ENCODE peak calls at places on chromosomes 4 and X, in seven cellular contexts. Q, F, C, P, J, M and E are unnamed samples.

GRCh38 chr4:71545168-71545567 is 206.3 kb downstream of the SLC4A4 start:
- DNase-seq in Q (peak; percentile 48), F (no peak), C (peak; percentile 93), P (no peak), J (no peak), M (peak; percentile 33), E (no peak)

GRCh38 chr4:129037093-129037492 is 56.2 kb downstream of the SCLT1 start:
- DNase-seq in Q (no peak), F (no peak), C (no peak), P (no peak), J (no peak), M (no peak), E (no peak)

GRCh38 chrX:35339796-35340195 is 397.2 kb downstream of the FAM47B start:
- DNase-seq in Q (no peak), F (no peak), C (peak; percentile 6), P (no peak), J (no peak), M (no peak), E (no peak)

GRCh38 chr4:108849611-108850406 is 87.0 kb upstream of the ETNPPL start:
- DNase-seq in Q (peak; percentile 80), F (no peak), C (peak; percentile 44), P (no peak), J (peak; percentile 59), M (no peak), E (peak; percentile 88)

GRCh38 chrX:155231163-155231562 is 14.9 kb downstream of the VBP1 start:
- DNase-seq in Q (no peak), F (no peak), C (no peak), P (no peak), J (no peak), M (no peak), E (no peak)

GRCh38 chr4:2412534-2412884 is 5.9 kb downstream of the ZFYVE28 start:
- DNase-seq in Q (no peak), F (no peak), C (no peak), P (peak; percentile 37), J (no peak), M (no peak), E (peak; percentile 20)

GRCh38 chr4:76058888-76059426 is 15.6 kb upstream of the ART3 start:
- DNase-seq in Q (no peak), F (no peak), C (no peak), P (no peak), J (no peak), M (no peak), E (no peak)

GRCh38 chrX:97126020-97126419 is 242.3 kb downstream of the RPA4 start:
- DNase-seq in Q (peak; percentile 36), F (no peak), C (peak; percentile 0), P (no peak), J (no peak), M (no peak), E (no peak)

GRCh38 chr4:165905405-165906027 is 32.5 kb downstream of the TLL1 start:
- DNase-seq in Q (no peak), F (no peak), C (peak; percentile 9), P (no peak), J (no peak), M (peak; percentile 67), E (no peak)

GRCh38 chrX:55796496-55796895 is 78.9 kb downstream of the RRAGB start:
- DNase-seq in Q (no peak), F (no peak), C (no peak), P (no peak), J (no peak), M (no peak), E (no peak)

GRCh38 chr4:38412137-38412536 is 251.9 kb upstream of the KLF3 start:
- DNase-seq in Q (no peak), F (no peak), C (no peak), P (no peak), J (no peak), M (no peak), E (no peak)

GRCh38 chr4:129323630-129324029 is 227.7 kb downstream of the C4orf33 start:
- DNase-seq in Q (no peak), F (no peak), C (no peak), P (no peak), J (no peak), M (no peak), E (no peak)

GRCh38 chr4:186149872-186150271 is 41.5 kb upstream of the CYP4V2 start:
- DNase-seq in Q (peak; percentile 64), F (peak; percentile 65), C (peak; percentile 21), P (no peak), J (peak; percentile 47), M (peak; percentile 21), E (peak; percentile 58)

GRCh38 chrX:117010243-117010642 is 547.5 kb upstream of the CT83 start:
- DNase-seq in Q (no peak), F (no peak), C (no peak), P (no peak), J (no peak), M (no peak), E (no peak)

GRCh38 chr4:2814627-2815026 is 21.7 kb downstream of the SH3BP2 start:
- DNase-seq in Q (no peak), F (no peak), C (no peak), P (no peak), J (no peak), M (no peak), E (no peak)

GRCh38 chr4:148288448-148288847 is 153.8 kb downstream of the NR3C2 start:
- DNase-seq in Q (no peak), F (no peak), C (no peak), P (no peak), J (no peak), M (peak; percentile 72), E (no peak)

GRCh38 chr4:136713140-136713539 is 819.2 kb downstream of the PCDH18 start:
- DNase-seq in Q (peak; percentile 74), F (no peak), C (peak; percentile 52), P (no peak), J (peak; percentile 2), M (no peak), E (no peak)

GRCh38 chrX:13398839-13399238 is 79.0 kb upstream of the ATXN3L start:
- DNase-seq in Q (no peak), F (no peak), C (no peak), P (no peak), J (no peak), M (no peak), E (no peak)

GRCh38 chr4:184168406-184169019 is 49.2 kb downstream of the ENPP6 start:
- DNase-seq in Q (peak; percentile 74), F (peak; percentile 91), C (peak; percentile 36), P (peak; percentile 9), J (peak; percentile 52), M (peak; percentile 69), E (peak; percentile 46)